ENCODE peak calls at places on chromosomes 1 and 21, in nine cellular contexts. P, Z, U, D, R, W, L, V and Q are unnamed samples.

GRCh38 chr1:63829349-63830327 is 55.8 kb downstream of the ROR1 start:
- DNase-seq in P (no peak), Z (no peak), U (no peak), D (no peak), R (no peak), W (peak; percentile 10), L (no peak), V (no peak), Q (no peak)

GRCh38 chr21:44300262-44300959 is 558 bp downstream of the PFKL start:
- DNase-seq in P (peak; percentile 89), Z (no peak), U (peak; percentile 61), D (peak; percentile 88), R (peak; percentile 79), W (peak; percentile 59), L (no peak), V (no peak), Q (peak; percentile 87)

GRCh38 chr1:172948457-172948856 is 102.3 kb downstream of the TNFSF18 start:
- DNase-seq in P (no peak), Z (no peak), U (no peak), D (no peak), R (no peak), W (no peak), L (no peak), V (no peak), Q (no peak)

GRCh38 chr1:12276225-12276624 is 46.4 kb downstream of the VPS13D start:
- DNase-seq in P (no peak), Z (no peak), U (peak; percentile 82), D (peak; percentile 70), R (no peak), W (no peak), L (no peak), V (no peak), Q (peak; percentile 35)

GRCh38 chr21:33396966-33397365 is 6.2 kb upstream of the IFNGR2 start:
- DNase-seq in P (no peak), Z (no peak), U (no peak), D (no peak), R (no peak), W (no peak), L (no peak), V (no peak), Q (no peak)

GRCh38 chr21:44375281-44375651 is 21.8 kb downstream of the TRPM2 start:
- DNase-seq in P (no peak), Z (no peak), U (no peak), D (no peak), R (peak; percentile 80), W (no peak), L (no peak), V (no peak), Q (peak; percentile 42)

GRCh38 chr1:121587230-121587569 is 402.4 kb downstream of the SRGAP2C start:
- DNase-seq in P (no peak), Z (no peak), U (no peak), D (no peak), R (no peak), W (no peak), L (no peak), V (no peak), Q (no peak)

GRCh38 chr1:41328780-41329640 is 32.2 kb upstream of the FOXO6 start:
- DNase-seq in P (peak; percentile 35), Z (no peak), U (no peak), D (no peak), R (no peak), W (no peak), L (no peak), V (no peak), Q (no peak)

GRCh38 chr1:203077956-203078355 is 7.9 kb downstream of the MYOG start:
- DNase-seq in P (no peak), Z (no peak), U (no peak), D (peak; percentile 27), R (no peak), W (no peak), L (no peak), V (no peak), Q (no peak)

DNA sequence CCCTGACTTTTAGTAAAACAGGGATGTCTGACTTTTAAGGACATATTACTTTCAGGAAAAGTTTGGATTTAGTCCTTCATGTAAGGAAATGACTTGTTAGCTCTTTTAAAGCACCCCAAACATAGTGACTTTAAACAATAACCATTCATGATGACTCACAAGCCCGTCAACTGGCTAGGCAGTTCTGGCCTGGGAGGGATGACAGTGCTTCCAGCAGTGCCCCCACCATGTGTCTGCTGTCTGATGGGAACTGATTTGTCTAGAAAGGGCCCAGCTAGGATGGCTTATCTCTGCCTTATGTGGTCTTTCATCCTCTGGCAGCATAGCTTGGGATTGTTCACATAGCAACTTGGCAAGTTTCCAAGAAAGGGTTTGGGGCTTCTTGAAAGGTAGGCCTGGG is 143.4 kb downstream of the C1orf94 start:
- DNase-seq in P (no peak), Z (no peak), U (no peak), D (no peak), R (no peak), W (no peak), L (no peak), V (no peak), Q (no peak)
- H3K4me1 ChIP-seq in P (no peaks in the 10 kb centered on the region), Z (no peaks in the 10 kb centered on the region), U (no peaks in the 10 kb centered on the region), D (no peaks in the 10 kb centered on the region), R (peaks cover 4% of the 10 kb centered on the region), W (no peaks in the 10 kb centered on the region), L (no peaks in the 10 kb centered on the region), V (no peaks in the 10 kb centered on the region), Q (no peaks in the 10 kb centered on the region)

GRCh38 chr21:42004406-42005199 is 5.6 kb downstream of the ZBTB21 start:
- DNase-seq in P (no peak), Z (no peak), U (no peak), D (no peak), R (no peak), W (no peak), L (no peak), V (no peak), Q (no peak)

GRCh38 chr21:42003051-42003461 is 7.1 kb downstream of the ZBTB21 start:
- DNase-seq in P (no peak), Z (no peak), U (no peak), D (no peak), R (no peak), W (no peak), L (no peak), V (no peak), Q (no peak)

GRCh38 chr21:42000908-42001307 is 9.3 kb downstream of the ZBTB21 start:
- DNase-seq in P (no peak), Z (no peak), U (no peak), D (no peak), R (no peak), W (no peak), L (no peak), V (no peak), Q (no peak)

GRCh38 chr21:42002421-42002958 is 7.7 kb downstream of the ZBTB21 start:
- DNase-seq in P (no peak), Z (no peak), U (no peak), D (no peak), R (no peak), W (no peak), L (no peak), V (no peak), Q (no peak)

DNA sequence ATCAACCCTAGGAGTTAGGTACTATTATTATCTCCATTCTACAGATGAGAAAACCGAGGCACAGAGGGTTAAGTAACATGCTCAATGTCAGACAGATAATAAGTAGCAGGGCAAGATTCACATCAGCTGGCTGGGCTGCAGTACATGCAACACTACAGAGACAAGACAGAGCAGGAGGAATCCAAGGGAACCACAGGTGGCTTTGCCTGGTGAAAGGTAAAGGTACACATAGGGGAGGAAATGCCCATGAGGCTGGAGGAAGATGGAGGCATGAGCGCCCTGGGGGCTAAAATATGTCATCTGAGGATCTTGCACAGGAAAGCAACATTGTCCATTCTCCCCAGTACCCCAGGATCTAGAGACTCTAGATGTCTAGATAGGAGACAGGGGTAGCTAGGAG is 8.4 kb downstream of the ZBTB21 start:
- DNase-seq in P (no peak), Z (no peak), U (no peak), D (no peak), R (no peak), W (no peak), L (no peak), V (no peak), Q (no peak)
- H3K27ac ChIP-seq in P (peak overlapping the region; percentile 36), Z (no peak overlapping the region), U (no peak overlapping the region), D (no peak overlapping the region), R (no peak overlapping the region), W (no peak overlapping the region), L (no peak overlapping the region), V (no peak overlapping the region), Q (no peak overlapping the region)

DNA sequence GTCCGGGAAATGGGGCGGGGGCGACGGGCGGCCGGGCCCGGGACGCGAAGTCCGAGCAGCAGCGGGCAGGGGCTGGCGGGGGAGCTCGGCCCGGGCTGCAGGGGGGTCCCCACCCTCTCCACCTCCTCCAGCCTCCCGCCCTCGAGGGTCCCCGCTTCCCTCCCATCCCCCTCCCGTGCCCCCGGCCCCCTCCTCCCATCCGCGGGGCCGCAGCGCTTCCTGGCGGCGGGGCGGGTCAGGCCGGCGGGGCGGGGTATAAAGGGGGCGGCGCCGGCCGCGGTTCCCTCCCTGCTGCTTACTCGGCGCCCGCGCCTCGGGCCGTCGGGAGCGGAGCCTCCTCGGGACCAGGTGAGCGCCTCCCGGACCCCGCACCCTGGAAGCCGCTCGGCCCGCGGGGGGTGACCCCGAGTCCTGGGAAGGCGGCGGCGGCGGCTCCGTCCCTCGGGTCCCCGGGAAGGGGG is at the start of gene COL6A2:
- DNase-seq in P (peak; percentile 81), Z (no peak), U (peak; percentile 85), D (peak; percentile 91), R (peak; percentile 46), W (peak; percentile 25), L (no peak), V (peak; percentile 87), Q (peak; percentile 45)
- TF ChIP-seq POLR2AphosphoS5 in P (no peak), Z (peak; percentile 86), U (peak; percentile 78), D (peak; percentile 96), R (no peak), W (no peak), L (no peak), V (no peak), Q (peak; percentile 61)

GRCh38 chr21:45954921-45955320 is 26.6 kb upstream of the COL6A1 start:
- DNase-seq in P (no peak), Z (no peak), U (no peak), D (no peak), R (no peak), W (no peak), L (no peak), V (no peak), Q (no peak)

GRCh38 chr21:45951676-45952075 is 29.9 kb upstream of the COL6A1 start:
- DNase-seq in P (no peak), Z (no peak), U (no peak), D (no peak), R (no peak), W (no peak), L (no peak), V (no peak), Q (no peak)

GRCh38 chr21:45957551-45957950 is 24.0 kb upstream of the COL6A1 start:
- DNase-seq in P (no peak), Z (no peak), U (no peak), D (peak; percentile 56), R (no peak), W (no peak), L (no peak), V (no peak), Q (no peak)

GRCh38 chr21:45952974-45953373 is 28.6 kb upstream of the COL6A1 start:
- DNase-seq in P (no peak), Z (no peak), U (no peak), D (no peak), R (no peak), W (no peak), L (no peak), V (no peak), Q (no peak)

DNA sequence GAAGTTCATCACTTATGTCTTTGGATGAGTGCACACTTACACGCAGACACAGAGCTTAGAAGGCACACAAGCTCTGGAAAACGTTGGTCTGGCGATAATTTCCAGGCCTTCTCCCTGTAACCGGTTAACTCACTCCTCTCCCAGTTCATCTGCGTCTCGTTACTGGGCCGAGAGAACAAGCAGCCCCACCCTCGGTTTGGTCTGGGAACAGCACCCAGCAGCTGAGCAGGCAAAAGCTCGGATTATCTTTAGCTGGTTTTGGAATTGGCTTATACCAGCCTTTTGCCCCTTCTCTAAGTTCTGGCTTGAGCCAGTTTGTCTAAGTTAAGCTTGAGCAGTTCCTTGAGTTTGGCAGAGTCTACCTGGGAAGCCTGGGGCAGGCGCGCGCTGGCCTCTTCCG is 27.3 kb upstream of the COL6A1 start:
- DNase-seq in P (no peak), Z (no peak), U (peak; percentile 40), D (peak; percentile 81), R (no peak), W (no peak), L (no peak), V (no peak), Q (no peak)
- H3K4me1 ChIP-seq in P (peaks cover 57% of the 10 kb centered on the region), Z (peaks cover 12% of the 10 kb centered on the region), U (no peaks in the 10 kb centered on the region), D (no peaks in the 10 kb centered on the region), R (peaks cover 8% of the 10 kb centered on the region), W (no peaks in the 10 kb centered on the region), L (no peaks in the 10 kb centered on the region), V (peaks cover 64% of the 10 kb centered on the region), Q (peaks cover 37% of the 10 kb centered on the region)